ENCODE peak calls at places on chromosomes 2 and 18, in four cellular contexts. A is SIG-M5, P is T follicular helper cell, X is hepatocyte. D is an unnamed sample.

GRCh38 chr2:86070868-86071267 is 34.8 kb downstream of the POLR1A start:
- DNase-seq in P (no peak), X (no peak), A (no peak), D (no peak)

GRCh38 chr2:237702439-237703397 is 75.3 kb downstream of the LRRFIP1 start:
- DNase-seq in P (no peak), A (peak), X (peak), D (peak)

GRCh38 chr2:46273225-46273863 is 23.9 kb upstream of the EPAS1 start:
- DNase-seq in X (no peak), A (no peak), P (no peak), D (no peak)

GRCh38 chr2:68251855-68252406 is 401 bp downstream of the PPP3R1 start:
- DNase-seq in P (peak), A (no peak), X (peak), D (peak)

GRCh38 chr18:24567199-24567598 is 106.8 kb downstream of the HRH4 start:
- DNase-seq in P (no peak), A (no peak), X (no peak), D (no peak)

GRCh38 chr2:32418777-32419176 is 62.0 kb downstream of the BIRC6 start:
- DNase-seq in P (no peak), X (no peak), A (no peak), D (no peak)

GRCh38 chr2:46925444-46926351 is 10.1 kb upstream of the MCFD2 start:
- DNase-seq in X (no peak), P (no peak), A (no peak), D (no peak)

GRCh38 chr2:110103060-110103961 is 12.3 kb downstream of the MALL start:
- DNase-seq in P (no peak), X (peak), A (no peak), D (no peak)

GRCh38 chr18:62810682-62811081 is 95.3 kb downstream of the PHLPP1 start:
- DNase-seq in P (no peak), A (no peak), X (no peak), D (no peak)

GRCh38 chr18:5582054-5582453 is 38.3 kb upstream of the EPB41L3 start:
- DNase-seq in A (no peak), X (peak), P (no peak), D (no peak)

GRCh38 chr2:66929632-66930385 is 467.3 kb upstream of the ETAA1 start:
- DNase-seq in A (no peak), X (peak), P (no peak), D (peak)

GRCh38 chr2:215320102-215320501 is 8.2 kb downstream of the ATIC start:
- DNase-seq in A (no peak), P (no peak), X (no peak), D (no peak)

GRCh38 chr2:172640389-172640788 is 84.5 kb downstream of the PDK1 start:
- DNase-seq in P (no peak), X (no peak), A (no peak), D (no peak)

GRCh38 chr2:9897331-9897737 is 54.1 kb downstream of the TAF1B start:
- DNase-seq in X (peak), P (no peak), A (peak), D (peak)